ENCODE peak calls at places on chromosomes 3 and 15, in four cellular contexts. U is IMR-90, V is neuronal stem cell, O is trophoblast cell. W is an unnamed sample.
A peak's percentile ranks its signal among the peaks of the same experiment; 100 is the strongest.

GRCh38 chr3:192727032-192727847 is at the start of gene FGF12:
- DNase-seq in U (peak; percentile 0), V (peak; percentile 90), O (peak; percentile 56), W (peak; percentile 4)

GRCh38 chr15:49645937-49646336 is 25.1 kb downstream of the DTWD1 start:
- DNase-seq in U (peak; percentile 81), V (no peak), O (peak; percentile 67), W (peak; percentile 35)

GRCh38 chr3:152235709-152236298 is 32.9 kb upstream of the MBNL1 start:
- DNase-seq in U (peak; percentile 18), V (no peak), O (no peak), W (peak; percentile 32)

GRCh38 chr3:100877286-100877685 is 115.9 kb downstream of the ABI3BP start:
- DNase-seq in U (no peak), V (no peak), O (no peak), W (no peak)

GRCh38 chr15:67144609-67145306 is 79.4 kb downstream of the SMAD3 start:
- DNase-seq in U (peak; percentile 96), V (no peak), O (peak; percentile 79), W (peak; percentile 100)

GRCh38 chr3:177447938-177448337 is 250.7 kb upstream of the TBL1XR1 start:
- DNase-seq in U (no peak), V (no peak), O (no peak), W (no peak)

GRCh38 chr3:8505621-8506020 is 4.0 kb downstream of the LMCD1 start:
- DNase-seq in U (no peak), V (no peak), O (no peak), W (no peak)

GRCh38 chr3:62480056-62480455 is 106.7 kb upstream of the FEZF2 start:
- DNase-seq in U (no peak), V (no peak), O (no peak), W (no peak)

GRCh38 chr3:141680620-141681389 is 57.3 kb upstream of the RNF7 start:
- DNase-seq in U (peak; percentile 68), V (no peak), O (no peak), W (peak; percentile 39)

GRCh38 chr15:85743392-85744045 is 51.2 kb downstream of the KLHL25 start:
- DNase-seq in U (no peak), V (no peak), O (no peak), W (no peak)

GRCh38 chr15:92822216-92823144 is 77.6 kb upstream of the CHD2 start:
- DNase-seq in U (no peak), V (no peak), O (no peak), W (no peak)

GRCh38 chr3:12895391-12896205 is 54.2 kb upstream of the RPL32 start:
- DNase-seq in U (peak; percentile 20), V (no peak), O (peak; percentile 63), W (peak; percentile 11)

GRCh38 chr15:76711351-76711827 is 193.8 kb downstream of the SCAPER start:
- DNase-seq in U (no peak), V (no peak), O (no peak), W (no peak)

GRCh38 chr3:10804183-10804648 is 11.8 kb upstream of the SLC6A11 start:
- DNase-seq in U (no peak), V (no peak), O (peak; percentile 99), W (no peak)

GRCh38 chr15:22918056-22918455 is 62.1 kb downstream of the CYFIP1 start:
- DNase-seq in U (peak; percentile 45), V (no peak), O (peak; percentile 91), W (peak; percentile 57)

GRCh38 chr3:13823186-13823585 is 56.7 kb downstream of the WNT7A start:
- DNase-seq in U (no peak), V (no peak), O (no peak), W (no peak)

GRCh38 chr3:40843851-40844548 is 319.2 kb downstream of the ZNF621 start:
- DNase-seq in U (no peak), V (no peak), O (peak; percentile 94), W (peak; percentile 24)

GRCh38 chr3:138072816-138073215 is 42.6 kb downstream of the DZIP1L start:
- DNase-seq in U (no peak), V (no peak), O (no peak), W (no peak)

GRCh38 chr3:126447456-126448106 is 28.1 kb downstream of the ZXDC start:
- DNase-seq in U (peak; percentile 13), V (no peak), O (no peak), W (no peak)

GRCh38 chr3:157662171-157662570 is 159.0 kb upstream of the VEPH1 start:
- DNase-seq in U (no peak), V (no peak), O (no peak), W (no peak)

GRCh38 chr3:126542340-126543241 is 16.1 kb downstream of the C3orf22 start:
- DNase-seq in U (no peak), V (no peak), O (no peak), W (no peak)

GRCh38 chr15:100330629-100331215 is 11.1 kb downstream of the ADAMTS17 start:
- DNase-seq in U (no peak), V (no peak), O (no peak), W (no peak)

GRCh38 chr3:128382221-128382807 is 84.4 kb downstream of the DNAJB8 start:
- DNase-seq in U (no peak), V (no peak), O (no peak), W (no peak)

GRCh38 chr15:49154799-49155109 is 645 bp downstream of the COPS2 start:
- DNase-seq in U (no peak), V (no peak), O (peak; percentile 65), W (no peak)

GRCh38 chr3:158711886-158712285 is 20.4 kb downstream of the RARRES1 start:
- DNase-seq in U (peak; percentile 91), V (no peak), O (peak; percentile 68), W (peak; percentile 81)

GRCh38 chr3:113771993-113772392 is 25.2 kb downstream of the ATP6V1A start:
- DNase-seq in U (no peak), V (no peak), O (no peak), W (no peak)

GRCh38 chr3:46538803-46539442 is 27.2 kb downstream of the LRRC2 start:
- DNase-seq in U (peak; percentile 83), V (no peak), O (no peak), W (peak; percentile 53)

GRCh38 chr15:82114660-82115059 is 68.8 kb upstream of the MEX3B start:
- DNase-seq in U (no peak), V (no peak), O (no peak), W (no peak)

GRCh38 chr3:170496026-170496867 is 77.6 kb downstream of the CLDN11 start:
- DNase-seq in U (no peak), V (no peak), O (peak; percentile 26), W (no peak)

GRCh38 chr3:153783106-153783505 is 338.1 kb upstream of the ARHGEF26 start:
- DNase-seq in U (no peak), V (no peak), O (no peak), W (peak; percentile 40)

GRCh38 chr3:73516656-73517055 is 108.1 kb downstream of the PDZRN3 start:
- DNase-seq in U (peak; percentile 88), V (no peak), O (no peak), W (no peak)

GRCh38 chr3:12750658-12751071 is 8.4 kb downstream of the TMEM40 start:
- DNase-seq in U (peak; percentile 64), V (no peak), O (peak; percentile 54), W (peak; percentile 71)

GRCh38 chr3:149703474-149703873 is 45.6 kb upstream of the WWTR1 start:
- DNase-seq in U (peak; percentile 49), V (no peak), O (no peak), W (peak; percentile 51)

GRCh38 chr3:58009026-58009748 is 965 bp downstream of the FLNB start:
- DNase-seq in U (no peak), V (no peak), O (peak; percentile 61), W (peak; percentile 24)

GRCh38 chr3:183517656-183518055 is 37.9 kb downstream of the KLHL6 start:
- DNase-seq in U (no peak), V (no peak), O (no peak), W (no peak)

GRCh38 chr3:116280130-116280740 is 165.1 kb downstream of the LSAMP start:
- DNase-seq in U (no peak), V (no peak), O (no peak), W (no peak)

GRCh38 chr3:159252772-159253384 is 451.0 kb downstream of the MFSD1 start:
- DNase-seq in U (peak; percentile 41), V (peak; percentile 41), O (peak; percentile 62), W (peak; percentile 73)

GRCh38 chr3:5295191-5295690 is 107.7 kb downstream of the EDEM1 start:
- DNase-seq in U (no peak), V (no peak), O (peak; percentile 86), W (no peak)

GRCh38 chr15:47484997-47485396 is 232.3 kb upstream of the SEMA6D start:
- DNase-seq in U (peak; percentile 34), V (no peak), O (no peak), W (no peak)
- H2BK5ac ChIP-seq in U (no peak overlapping the region), V (no peak overlapping the region), O (no peak overlapping the region), W (no peak overlapping the region)

GRCh38 chr15:57375827-57376694 is at the start of gene CGNL1:
- DNase-seq in U (no peak), V (peak; percentile 57), O (peak; percentile 72), W (peak; percentile 23)

GRCh38 chr15:57373251-57373881 is 2.9 kb upstream of the CGNL1 start:
- DNase-seq in U (no peak), V (no peak), O (no peak), W (no peak)

GRCh38 chr15:57376695-57377477 is 581 bp downstream of the CGNL1 start:
- DNase-seq in U (peak; percentile 4), V (peak; percentile 31), O (peak; percentile 57), W (peak; percentile 31)

GRCh38 chr15:57370929-57371328 is 5.4 kb upstream of the CGNL1 start:
- DNase-seq in U (no peak), V (no peak), O (no peak), W (no peak)

DNA sequence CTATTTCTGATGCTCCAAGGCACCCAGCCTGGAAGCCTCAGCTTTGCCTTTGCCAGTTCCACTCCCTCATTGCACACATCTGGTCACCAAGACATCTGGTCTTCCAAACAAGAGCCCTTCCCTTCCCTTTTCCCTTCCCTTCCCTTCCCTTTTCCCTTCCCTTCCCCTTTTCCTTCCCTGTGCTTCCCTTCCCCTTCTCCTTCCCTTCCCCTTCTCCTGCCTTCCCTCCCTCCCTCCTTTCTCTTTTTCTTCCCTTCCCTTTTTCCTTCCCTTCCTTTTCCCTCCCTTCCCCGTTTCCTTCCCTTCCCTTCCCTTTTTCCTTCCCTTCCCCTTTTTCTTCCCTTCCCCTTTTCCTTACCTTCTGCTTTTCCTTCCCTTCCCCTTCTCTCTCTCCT is 2.4 kb upstream of the CGNL1 start:
- DNase-seq in U (no peak), V (no peak), O (no peak), W (no peak)
- H3K4me2 ChIP-seq in U (no peak overlapping the region), V (no peak overlapping the region), O (no peak overlapping the region), W (no peak overlapping the region)

GRCh38 chr3:182035324-182035723 is 323.6 kb downstream of the SOX2 start:
- DNase-seq in U (no peak), V (no peak), O (peak; percentile 15), W (no peak)

GRCh38 chr3:182036382-182036781 is 324.7 kb downstream of the SOX2 start:
- DNase-seq in U (no peak), V (no peak), O (no peak), W (no peak)
- H4K91ac ChIP-seq in U (no peak overlapping the region), V (no peak overlapping the region), O (no peak overlapping the region), W (no peak overlapping the region)

GRCh38 chr3:197167546-197167945 is 130.9 kb downstream of the DLG1 start:
- DNase-seq in U (no peak), V (no peak), O (no peak), W (no peak)
- H2BK5ac ChIP-seq in U (no peak overlapping the region), V (no peak overlapping the region), O (no peak overlapping the region), W (no peak overlapping the region)